ENCODE peak calls at places on chromosomes 11 and 22, in five cellular contexts. V is GM23248, T is neural progenitor cell, X is astrocyte, S is GM23338. H is an unnamed sample.

GRCh38 chr11:57072640-57073039 is 83.9 kb downstream of the OR5AK2 start:
- DNase-seq in S (no peak), X (peak), V (peak), T (no peak), H (peak)

GRCh38 chr11:118742304-118742703 is 48.7 kb downstream of the DDX6 start:
- DNase-seq in S (no peak), X (no peak), T (no peak), V (no peak), H (no peak)

GRCh38 chr11:130585545-130585944 is 137.1 kb downstream of the ADAMTS15 start:
- DNase-seq in V (peak), X (peak), S (peak), T (no peak), H (no peak)

GRCh38 chr11:101797335-101797734 is 117.5 kb upstream of the CEP126 start:
- DNase-seq in S (no peak), X (no peak), V (peak), T (no peak), H (no peak)

GRCh38 chr11:105144887-105145286 is 5.3 kb upstream of the CARD18 start:
- DNase-seq in T (no peak), V (peak), X (peak), S (no peak), H (no peak)

GRCh38 chr11:1520209-1520986 is 33.8 kb upstream of the MOB2 start:
- DNase-seq in V (no peak), T (no peak), S (no peak), X (no peak), H (no peak)

GRCh38 chr11:78764946-78765345 is 190.3 kb upstream of the NARS2 start:
- DNase-seq in V (no peak), T (no peak), S (no peak), X (peak), H (no peak)

GRCh38 chr11:69931994-69932910 is 113.0 kb upstream of the FGF3 start:
- DNase-seq in S (no peak), T (peak), V (no peak), X (no peak), H (no peak)

GRCh38 chr11:68546555-68546954 is 86.0 kb downstream of the PPP6R3 start:
- DNase-seq in X (peak), S (no peak), T (no peak), V (peak), H (no peak)

GRCh38 chr11:94897330-94897768 is 76.0 kb downstream of the CWC15 start:
- DNase-seq in T (peak), X (peak), S (peak), V (peak), H (peak)

GRCh38 chr11:97289823-97290222 is 900.0 kb downstream of the JRKL start:
- DNase-seq in T (no peak), V (no peak), X (no peak), S (no peak), H (no peak)

GRCh38 chr22:37904572-37905533 is 1.2 kb upstream of the MICALL1 start:
- DNase-seq in S (peak), X (peak), V (peak), T (no peak), H (peak)

GRCh38 chr11:65560555-65561418 is 2.6 kb upstream of the LTBP3 start:
- DNase-seq in V (peak), S (peak), X (peak), T (peak), H (peak)

GRCh38 chr11:126341760-126342161 is 13.7 kb upstream of the ST3GAL4 start:
- DNase-seq in T (no peak), X (peak), V (peak), S (no peak), H (no peak)

GRCh38 chr22:37357471-37357870 is 69.8 kb downstream of the ELFN2 start:
- DNase-seq in S (no peak), V (peak), T (no peak), X (peak), H (no peak)

GRCh38 chr11:118142809-118143208 is 9.8 kb downstream of the SCN4B start:
- DNase-seq in S (no peak), V (peak), X (no peak), T (no peak), H (peak)

GRCh38 chr11:122976734-122977454 is 4.7 kb downstream of the BSX start:
- DNase-seq in X (no peak), S (peak), V (peak), T (peak), H (peak)

GRCh38 chr11:45650166-45651095 is 15.0 kb downstream of the CHST1 start:
- DNase-seq in S (no peak), V (no peak), T (peak), X (no peak), H (no peak)

GRCh38 chr11:62680825-62681240 is 2.0 kb upstream of the UBXN1 start:
- DNase-seq in X (peak), T (peak), V (peak), S (peak), H (peak)

GRCh38 chr11:65476632-65477270 is 22.1 kb upstream of the MALAT1 start:
- DNase-seq in S (no peak), V (peak), X (no peak), T (no peak), H (peak)

GRCh38 chr22:22548910-22549309 is 10.2 kb downstream of the PRAME start:
- DNase-seq in V (no peak), X (no peak), S (no peak), T (no peak), H (no peak)

GRCh38 chr11:118661425-118662301 is 17.8 kb downstream of the TREH start:
- DNase-seq in T (no peak), V (no peak), S (no peak), X (no peak), H (peak)

GRCh38 chr11:87063982-87064381 is 26.2 kb downstream of the TMEM135 start:
- DNase-seq in S (no peak), T (no peak), X (peak), V (peak), H (no peak)

GRCh38 chr11:64918056-64918455 is 1.0 kb upstream of the ATG2A start:
- DNase-seq in S (peak), V (peak), T (peak), X (peak), H (peak)

GRCh38 chr11:17719028-17719939 is at the start of gene MYOD1:
- DNase-seq in V (peak), X (peak), S (peak), T (peak), H (no peak)

GRCh38 chr11:69674267-69674885 is 777 bp downstream of the LTO1 start:
- DNase-seq in X (peak), T (peak), V (peak), S (peak), H (peak)

GRCh38 chr22:31105282-31105929 is 2.0 kb downstream of the SELENOM start:
- DNase-seq in S (no peak), X (no peak), V (peak), T (no peak), H (no peak)

GRCh38 chr11:44622190-44622650 is 56.8 kb downstream of the CD82 start:
- DNase-seq in V (no peak), T (no peak), S (no peak), X (no peak), H (no peak)

GRCh38 chr11:68810164-68810563 is 31.6 kb downstream of the CPT1A start:
- DNase-seq in V (no peak), S (no peak), X (no peak), T (no peak), H (no peak)

GRCh38 chr11:103274025-103274424 is 164.8 kb downstream of the DYNC2H1 start:
- DNase-seq in S (no peak), X (no peak), T (no peak), V (no peak), H (no peak)

GRCh38 chr11:103272876-103273275 is 163.7 kb downstream of the DYNC2H1 start:
- DNase-seq in T (no peak), X (no peak), V (no peak), S (no peak), H (no peak)
- H2AFZ ChIP-seq in T (no peak), X (no peak), V (no peak), S (no peak), H (no peak)

GRCh38 chr11:119853581-119854360 is 124.8 kb upstream of the NECTIN1 start:
- DNase-seq in X (no peak), T (no peak), V (no peak), S (no peak), H (no peak)

GRCh38 chr11:119855066-119855465 is 126.1 kb upstream of the NECTIN1 start:
- DNase-seq in X (no peak), S (no peak), T (no peak), V (no peak), H (no peak)

GRCh38 chr11:119852741-119853140 is 123.7 kb upstream of the NECTIN1 start:
- DNase-seq in S (no peak), V (no peak), X (no peak), T (no peak), H (no peak)

GRCh38 chr11:119856681-119857485 is 127.9 kb upstream of the NECTIN1 start:
- DNase-seq in X (no peak), V (no peak), S (no peak), T (peak), H (no peak)

DNA sequence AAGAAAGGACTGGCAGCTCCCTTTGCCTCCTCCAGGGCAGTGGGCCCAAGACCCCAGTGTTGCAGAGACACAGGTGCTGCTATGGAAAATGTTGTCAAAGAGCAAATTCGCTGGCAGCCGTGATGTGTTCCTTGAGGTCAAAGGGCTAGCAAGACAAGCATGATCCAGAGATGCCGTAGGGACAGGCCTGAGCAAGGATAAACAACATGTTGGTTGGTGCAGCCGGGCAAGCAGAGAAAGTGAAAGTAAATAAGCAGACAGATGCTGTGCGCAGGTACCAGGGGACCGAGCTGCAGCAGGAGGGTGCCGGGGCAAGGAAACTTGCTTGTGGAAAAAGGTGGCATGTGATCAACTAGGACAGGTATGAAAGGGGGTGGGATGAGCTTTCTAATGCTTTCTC is 125.5 kb upstream of the NECTIN1 start:
- DNase-seq in T (no peak), X (no peak), V (no peak), S (no peak), H (no peak)
- H3K4me3 ChIP-seq in T (no peak), X (no peak), V (no peak), S (no peak), H (no peak)

GRCh38 chr11:33585564-33585963 is 115.1 kb downstream of the C11orf91 start:
- DNase-seq in X (no peak), V (no peak), S (no peak), T (no peak), H (no peak)

GRCh38 chr11:33588056-33588455 is 112.6 kb downstream of the C11orf91 start:
- DNase-seq in V (no peak), S (peak), X (no peak), T (peak), H (no peak)

GRCh38 chr11:33594188-33594587 is 106.4 kb downstream of the C11orf91 start:
- DNase-seq in T (no peak), X (no peak), V (no peak), S (no peak), H (no peak)

DNA sequence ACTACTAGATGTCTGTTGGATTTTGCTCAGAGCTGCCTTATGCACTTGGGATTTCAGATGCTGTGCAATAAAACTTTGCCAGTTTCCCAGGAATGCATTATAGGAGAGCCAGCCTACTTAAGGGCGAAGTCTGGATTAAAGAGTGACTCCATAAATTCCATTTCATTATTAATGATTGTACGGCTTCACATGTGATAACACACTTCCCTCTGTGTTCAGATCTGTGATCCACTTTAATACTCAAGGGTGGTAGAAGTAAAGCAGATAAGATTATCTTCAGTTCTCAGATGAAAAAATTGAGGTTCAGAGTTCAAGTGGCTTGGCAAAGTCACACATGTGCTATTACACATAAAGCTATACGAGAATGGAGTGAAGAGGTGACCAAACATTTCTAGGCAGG is 110.2 kb downstream of the C11orf91 start:
- DNase-seq in S (no peak), V (no peak), X (no peak), T (no peak), H (no peak)
- H2AFZ ChIP-seq in S (no peak), V (no peak), X (no peak), T (no peak), H (no peak)

GRCh38 chr22:46580940-46581579 is 39.1 kb upstream of the GRAMD4 start:
- DNase-seq in V (no peak), S (no peak), T (no peak), X (no peak), H (peak)

GRCh38 chr22:46578251-46578823 is 40.9 kb upstream of the CELSR1 start:
- DNase-seq in S (no peak), T (no peak), X (no peak), V (peak), H (peak)

GRCh38 chr22:46577361-46578249 is 40.2 kb upstream of the CELSR1 start:
- DNase-seq in T (peak), X (no peak), S (no peak), V (peak), H (peak)

GRCh38 chr22:46579751-46580449 is 40.3 kb upstream of the GRAMD4 start:
- DNase-seq in S (no peak), V (no peak), X (no peak), T (no peak), H (peak)

GRCh38 chr22:46578824-46579561 is 41.2 kb upstream of the GRAMD4 start:
- DNase-seq in T (peak), S (no peak), V (peak), X (no peak), H (peak)
- H3K4me3 ChIP-seq in T (no peak), S (no peak), V (no peak), X (no peak), H (no peak)

DNA sequence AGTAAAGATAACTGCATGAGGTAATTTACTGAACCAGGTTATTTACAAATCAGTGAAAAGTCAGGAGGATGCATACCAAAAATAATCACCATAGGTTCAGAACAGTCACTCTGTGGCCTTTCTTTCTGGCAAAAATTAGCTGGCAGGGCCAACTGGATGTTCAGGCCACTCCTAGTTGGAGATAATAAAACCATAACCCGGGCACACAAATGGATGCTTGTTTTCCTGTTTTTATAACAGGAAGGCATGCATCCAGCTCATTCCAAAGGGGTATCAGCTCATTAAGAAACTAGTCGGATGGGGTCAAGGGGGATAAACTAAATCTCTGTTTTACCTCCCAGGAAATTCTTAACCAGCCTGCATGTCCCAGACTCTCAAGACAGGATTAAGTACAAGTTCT is 80.9 kb downstream of the FBXO7 start:
- DNase-seq in S (no peak), X (no peak), V (no peak), T (no peak), H (no peak)
- H2AFZ ChIP-seq in S (no peak), X (no peak), V (peak), T (no peak), H (no peak)

DNA sequence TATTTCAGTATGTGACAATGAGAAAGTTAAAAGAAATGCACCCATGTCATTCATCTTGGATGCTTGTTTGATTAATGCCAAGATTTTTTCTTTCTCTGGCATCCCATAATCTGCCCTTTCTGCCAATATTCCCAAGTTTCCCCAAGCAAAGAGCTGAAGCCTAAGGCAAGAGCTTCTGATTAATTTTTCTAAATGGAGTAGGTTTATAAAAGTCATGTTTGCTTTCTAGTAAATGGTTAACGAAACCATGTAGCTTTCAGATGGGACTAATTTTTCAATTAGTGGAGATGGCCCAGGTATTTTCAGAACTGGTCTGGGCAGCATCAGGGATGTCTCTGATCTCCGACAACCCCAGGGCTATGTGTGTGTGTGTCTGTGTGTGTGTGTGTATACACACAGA is 55.3 kb downstream of the LRRC4C start:
- DNase-seq in V (no peak), X (no peak), T (no peak), S (no peak), H (no peak)
- H3K4me3 ChIP-seq in V (no peak), X (no peak), T (no peak), S (no peak), H (no peak)

DNA sequence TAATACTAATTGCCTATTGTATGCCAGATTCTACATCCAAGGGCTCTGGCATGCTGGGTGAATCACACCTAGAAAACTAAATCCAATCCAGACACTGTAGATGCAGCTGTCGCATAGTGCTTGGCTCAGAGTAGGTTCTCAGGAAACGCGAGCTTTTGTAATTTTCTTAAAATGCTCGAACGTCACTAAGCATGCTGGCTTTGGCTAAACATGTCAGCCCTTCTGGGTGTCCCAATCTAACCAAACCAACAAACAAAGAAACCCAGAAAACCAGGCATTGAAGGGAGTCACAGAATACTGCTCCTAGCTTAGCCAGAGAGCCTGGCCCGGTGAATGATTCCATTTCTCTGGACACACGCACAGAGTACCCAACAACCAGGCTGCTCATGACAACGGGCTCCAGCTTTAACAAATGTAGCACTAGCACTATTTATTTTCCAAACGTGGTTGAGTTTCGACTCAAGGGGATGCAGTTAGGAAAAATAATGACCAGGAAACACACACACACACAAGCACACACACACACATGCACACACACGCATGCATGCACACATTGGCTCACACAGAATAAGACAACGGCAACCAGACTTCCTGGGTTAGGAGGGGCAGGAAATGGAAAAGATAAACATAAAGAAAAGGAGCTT is 492.6 kb downstream of the MIAT start:
- DNase-seq in T (no peak), S (no peak), V (peak), X (peak), H (no peak)
- H2AFZ ChIP-seq in T (no peak), S (no peak), V (peak), X (peak), H (no peak)

DNA sequence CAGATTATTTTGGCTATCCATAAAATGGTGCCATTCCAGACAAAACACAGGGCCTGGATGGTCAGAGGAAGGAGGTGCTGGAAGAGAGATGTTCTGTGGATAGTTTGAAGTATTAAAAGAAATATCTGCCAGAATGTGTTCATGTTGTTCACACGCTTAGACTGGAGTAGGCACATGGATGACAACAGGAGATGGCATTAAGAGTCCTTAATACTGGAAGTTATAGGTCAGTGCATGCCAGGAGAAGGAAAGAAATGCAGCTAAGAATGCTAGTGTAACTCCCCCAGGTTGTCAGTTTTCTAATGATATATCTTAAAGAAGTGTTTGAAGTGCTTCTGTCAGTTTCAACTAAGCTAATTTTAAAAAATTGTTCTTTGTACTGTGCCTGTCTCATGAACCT is 20.2 kb downstream of the KREMEN1 start:
- DNase-seq in V (no peak), S (no peak), T (no peak), X (no peak), H (no peak)
- H3K4me3 ChIP-seq in V (peak), S (no peak), T (no peak), X (no peak), H (no peak)

GRCh38 chr11:41282436-41282835 is 177.0 kb downstream of the LRRC4C start:
- DNase-seq in S (no peak), V (no peak), T (peak), X (peak), H (no peak)
- H2AFZ ChIP-seq in S (no peak), V (no peak), T (peak), X (no peak), H (no peak)

GRCh38 chr11:11243258-11243789 is 109.7 kb downstream of the CSNK2A3 start:
- DNase-seq in T (no peak), V (peak), S (no peak), X (no peak), H (peak)

GRCh38 chr11:11244470-11245080 is 108.5 kb downstream of the CSNK2A3 start:
- DNase-seq in T (no peak), S (no peak), X (no peak), V (no peak), H (no peak)

GRCh38 chr11:11243790-11244469 is 109.1 kb downstream of the CSNK2A3 start:
- DNase-seq in S (peak), T (peak), V (peak), X (no peak), H (peak)

GRCh38 chr11:11247576-11247975 is 105.5 kb downstream of the CSNK2A3 start:
- DNase-seq in S (no peak), T (no peak), V (no peak), X (no peak), H (no peak)

DNA sequence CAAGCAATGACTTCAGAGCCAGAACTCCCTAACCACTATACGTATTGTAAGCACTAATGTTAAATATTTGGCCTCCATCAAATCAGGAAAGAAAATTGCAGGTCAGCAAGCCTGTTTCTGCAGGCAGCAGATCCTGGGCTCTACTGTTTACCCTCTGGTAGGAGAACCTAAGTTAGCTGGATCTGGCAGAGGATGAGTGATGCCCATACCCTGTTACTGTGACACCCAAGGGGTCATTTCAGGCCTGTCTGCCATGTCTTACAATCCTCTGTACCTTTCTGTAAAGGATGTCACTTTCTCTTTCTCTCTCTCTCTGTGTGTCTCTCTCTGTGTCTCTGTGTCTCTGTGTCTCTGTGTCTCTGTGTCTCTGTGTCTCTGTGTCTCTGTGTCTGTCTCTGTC is 106.9 kb downstream of the CSNK2A3 start:
- DNase-seq in X (no peak), V (no peak), S (no peak), T (no peak), H (no peak)
- H3K4me3 ChIP-seq in X (no peak), V (no peak), S (no peak), T (no peak), H (no peak)